ENCODE peak calls at places on chromosomes 13 and 19, in nine cellular contexts. A, Z, V, M, G, K, Q, T and P are unnamed samples.

GRCh38 chr13:111474136-111475002 is 153.9 kb downstream of the TEX29 start:
- DNase-seq in A (peak; percentile 35), Z (peak; percentile 56), V (peak; percentile 92), M (no peak), G (peak; percentile 13), K (no peak), Q (peak; percentile 57), T (no peak), P (no peak)

GRCh38 chr19:40646564-40647254 is 43.7 kb downstream of the NUMBL start:
- DNase-seq in A (peak; percentile 42), Z (no peak), V (no peak), M (no peak), G (no peak), K (no peak), Q (no peak), T (no peak), P (no peak)

GRCh38 chr13:48978942-48979601 is 3.4 kb downstream of the FNDC3A start:
- DNase-seq in A (no peak), Z (peak; percentile 44), V (peak; percentile 12), M (no peak), G (peak; percentile 66), K (no peak), Q (no peak), T (no peak), P (no peak)

GRCh38 chr13:113946409-113947181 is 27.3 kb downstream of the C13orf46 start:
- DNase-seq in A (no peak), Z (no peak), V (peak; percentile 64), M (no peak), G (no peak), K (no peak), Q (no peak), T (no peak), P (no peak)

GRCh38 chr19:15249912-15250634 is 17.8 kb upstream of the EPHX3 start:
- DNase-seq in A (peak; percentile 95), Z (peak; percentile 94), V (peak; percentile 63), M (peak; percentile 77), G (no peak), K (no peak), Q (peak; percentile 88), T (no peak), P (no peak)

GRCh38 chr19:55247621-55248099 is 11.2 kb downstream of the PPP6R1 start:
- DNase-seq in A (no peak), Z (peak; percentile 79), V (peak; percentile 66), M (no peak), G (no peak), K (peak; percentile 50), Q (no peak), T (peak; percentile 58), P (peak; percentile 39)

GRCh38 chr13:29527916-29528315 is 67.6 kb downstream of the SLC7A1 start:
- DNase-seq in A (no peak), Z (no peak), V (no peak), M (no peak), G (no peak), K (no peak), Q (no peak), T (no peak), P (no peak)

GRCh38 chr19:17739121-17739875 is 12.0 kb upstream of the FCHO1 start:
- DNase-seq in A (no peak), Z (peak; percentile 53), V (peak; percentile 77), M (peak; percentile 64), G (peak; percentile 80), K (peak; percentile 86), Q (no peak), T (peak; percentile 49), P (no peak)

GRCh38 chr19:14381689-14382474 is 638 bp downstream of the ADGRE5 start:
- DNase-seq in A (peak; percentile 20), Z (peak; percentile 53), V (peak; percentile 34), M (no peak), G (peak; percentile 66), K (peak; percentile 90), Q (peak; percentile 44), T (peak; percentile 81), P (peak; percentile 54)

GRCh38 chr13:77918391-77919261 is at the start of gene EDNRB:
- DNase-seq in A (peak; percentile 17), Z (peak; percentile 52), V (peak; percentile 77), M (peak; percentile 32), G (no peak), K (peak; percentile 51), Q (peak; percentile 39), T (peak; percentile 18), P (no peak)

GRCh38 chr13:76523740-76524382 is 362.3 kb downstream of the KCTD12 start:
- DNase-seq in A (no peak), Z (no peak), V (no peak), M (no peak), G (no peak), K (no peak), Q (no peak), T (no peak), P (no peak)

GRCh38 chr13:48873598-48873997 is 102.1 kb upstream of the FNDC3A start:
- DNase-seq in A (peak; percentile 59), Z (peak; percentile 18), V (peak; percentile 17), M (no peak), G (no peak), K (no peak), Q (peak; percentile 28), T (no peak), P (no peak)

GRCh38 chr19:49150106-49150943 is 4.9 kb downstream of the HRC start:
- DNase-seq in A (peak; percentile 65), Z (peak; percentile 87), V (peak; percentile 94), M (peak; percentile 87), G (peak; percentile 90), K (peak; percentile 91), Q (peak; percentile 75), T (peak; percentile 93), P (peak; percentile 92)

GRCh38 chr19:49153167-49153809 is 1.9 kb downstream of the HRC start:
- DNase-seq in A (no peak), Z (no peak), V (no peak), M (no peak), G (no peak), K (no peak), Q (no peak), T (no peak), P (no peak)

GRCh38 chr19:49150944-49151243 is 4.3 kb downstream of the HRC start:
- DNase-seq in A (no peak), Z (no peak), V (no peak), M (no peak), G (no peak), K (no peak), Q (no peak), T (no peak), P (no peak)

GRCh38 chr19:49152218-49152550 is 3.0 kb downstream of the HRC start:
- DNase-seq in A (no peak), Z (no peak), V (no peak), M (no peak), G (no peak), K (no peak), Q (no peak), T (no peak), P (no peak)

GRCh38 chr19:49151339-49152217 is 3.6 kb downstream of the HRC start:
- DNase-seq in A (peak; percentile 11), Z (peak; percentile 53), V (peak; percentile 98), M (peak; percentile 77), G (peak; percentile 76), K (peak; percentile 96), Q (peak; percentile 28), T (peak; percentile 98), P (peak; percentile 99)
- H3K4me3 ChIP-seq in A (no peak overlapping the region), Z (peak overlapping the region; percentile 56), V (peak overlapping the region; percentile 94), M (no peak overlapping the region), G (peak overlapping the region; percentile 34), K (peak overlapping the region; percentile 63), Q (peak overlapping the region; percentile 80), T (peak overlapping the region; percentile 72), P (peak overlapping the region; percentile 69)

DNA sequence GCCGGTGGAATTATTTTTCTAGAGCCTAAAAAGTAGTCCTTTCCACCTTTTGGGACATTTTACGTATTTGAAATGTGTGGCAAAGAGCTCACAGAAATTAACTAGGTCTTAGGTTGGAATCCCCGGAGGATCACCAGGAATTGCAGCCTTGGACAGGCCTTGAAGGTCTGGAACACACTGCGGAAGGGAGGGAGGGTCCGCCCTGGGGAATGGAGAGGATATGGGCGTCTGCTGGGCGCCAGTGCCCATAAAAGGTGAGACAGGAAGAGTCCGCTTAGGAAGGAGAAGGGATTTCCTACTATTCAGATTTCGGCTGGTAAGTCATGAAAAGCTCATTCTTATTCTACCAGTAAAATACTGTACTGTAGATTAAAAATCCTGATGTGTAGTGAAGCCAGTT is 111.9 kb downstream of the COL4A2 start:
- DNase-seq in A (no peak), Z (no peak), V (no peak), M (no peak), G (no peak), K (no peak), Q (no peak), T (no peak), P (no peak)
- H3K36me3 ChIP-seq in A (peaks cover 44% of the 10 kb centered on the region), Z (no peaks in the 10 kb centered on the region), V (no peaks in the 10 kb centered on the region), M (no peaks in the 10 kb centered on the region), G (no peaks in the 10 kb centered on the region), K (no peaks in the 10 kb centered on the region), Q (peaks cover 4% of the 10 kb centered on the region), T (no peaks in the 10 kb centered on the region), P (no peaks in the 10 kb centered on the region)

GRCh38 chr19:893775-894090 is 449 bp downstream of the RNU6-9 start:
- DNase-seq in A (no peak), Z (no peak), V (no peak), M (no peak), G (no peak), K (no peak), Q (no peak), T (no peak), P (no peak)
- H3K4me3 ChIP-seq in A (no peak overlapping the region), Z (peak overlapping the region; percentile 79), V (peak overlapping the region; percentile 8), M (peak overlapping the region; percentile 93), G (peak overlapping the region; percentile 91), K (peak overlapping the region; percentile 82), Q (no peak overlapping the region), T (peak overlapping the region; percentile 92), P (peak overlapping the region; percentile 18)

GRCh38 chr19:6375411-6376010 is at the start of gene PSPN:
- DNase-seq in A (no peak), Z (no peak), V (peak; percentile 48), M (peak; percentile 49), G (no peak), K (no peak), Q (no peak), T (no peak), P (no peak)

GRCh38 chr19:6376512-6377193 is 920 bp upstream of the PSPN start:
- DNase-seq in A (no peak), Z (no peak), V (peak; percentile 38), M (peak; percentile 38), G (no peak), K (no peak), Q (no peak), T (no peak), P (no peak)

GRCh38 chr19:6378498-6378897 is 2.8 kb upstream of the PSPN start:
- DNase-seq in A (no peak), Z (no peak), V (peak; percentile 44), M (peak; percentile 44), G (no peak), K (no peak), Q (no peak), T (no peak), P (no peak)

GRCh38 chr19:6379744-6380143 is 4.0 kb upstream of the PSPN start:
- DNase-seq in A (no peak), Z (no peak), V (no peak), M (no peak), G (no peak), K (no peak), Q (no peak), T (no peak), P (no peak)

DNA sequence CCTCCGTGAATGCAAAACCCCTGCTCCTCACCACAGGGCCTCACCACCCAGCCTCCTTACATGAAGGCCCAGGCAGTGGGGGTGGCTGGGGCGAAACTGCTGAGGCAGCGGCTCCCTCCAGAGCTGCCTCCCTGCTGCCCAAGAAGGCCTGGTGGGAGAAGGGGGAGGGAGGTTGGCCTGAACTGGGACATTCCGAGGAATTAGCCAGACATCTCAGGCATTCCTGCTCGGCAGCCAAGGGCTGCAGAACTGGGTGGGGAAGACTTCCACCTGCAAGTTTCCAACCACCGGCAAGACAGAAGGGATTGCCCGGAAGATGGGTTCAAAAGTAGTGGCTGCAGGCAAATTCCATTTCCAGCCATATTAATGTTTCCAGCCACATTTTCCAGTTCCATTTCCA is 2.3 kb upstream of the PSPN start:
- DNase-seq in A (peak; percentile 41), Z (peak; percentile 47), V (peak; percentile 58), M (peak; percentile 64), G (no peak), K (no peak), Q (no peak), T (no peak), P (peak; percentile 62)
- H3K36me3 ChIP-seq in A (peaks cover 38% of the 10 kb centered on the region), Z (peaks cover 24% of the 10 kb centered on the region), V (peaks cover 19% of the 10 kb centered on the region), M (no peaks in the 10 kb centered on the region), G (peaks cover 51% of the 10 kb centered on the region), K (peaks cover 57% of the 10 kb centered on the region), Q (peaks cover 16% of the 10 kb centered on the region), T (peaks cover 31% of the 10 kb centered on the region), P (no peaks in the 10 kb centered on the region)